ENCODE peak calls at places on chromosomes 4 and X, in seven cellular contexts. O is HFF-Myc, A is nephron progenitor cell, H is upper lobe of right lung, Y is brain microvascular endothelial cell, B is hepatocyte, N is ecto neural progenitor cell. P is an unnamed sample.

GRCh38 chrX:118730500-118731247 is 3.3 kb downstream of the IL13RA1 start:
- DNase-seq in O (peak), A (no peak), H (no peak), Y (peak), B (no peak), N (no peak), P (no peak)

GRCh38 chr4:8373270-8373972 is 67.1 kb downstream of the ACOX3 start:
- DNase-seq in O (no peak), A (no peak), H (peak), Y (no peak), B (no peak), N (no peak), P (no peak)

GRCh38 chr4:184437988-184438774 is 36.2 kb downstream of the IRF2 start:
- DNase-seq in O (no peak), A (no peak), H (no peak), Y (no peak), B (no peak), N (no peak), P (no peak)

GRCh38 chrX:123083924-123084323 is 100.2 kb upstream of the GRIA3 start:
- DNase-seq in O (no peak), A (no peak), H (no peak), Y (peak), B (no peak), N (no peak), P (no peak)

GRCh38 chrX:18828832-18829404 is 121.5 kb downstream of the PPEF1 start:
- DNase-seq in O (no peak), A (no peak), H (no peak), Y (peak), B (peak), N (no peak), P (no peak)

GRCh38 chr4:88522702-88523324 is 763 bp downstream of the PYURF start:
- DNase-seq in O (no peak), A (peak), H (peak), Y (peak), B (peak), N (peak), P (peak)

GRCh38 chrX:140918398-140919043 is 83.9 kb upstream of the SPANXB1 start:
- DNase-seq in O (peak), A (peak), H (no peak), Y (peak), B (peak), N (peak), P (peak)

GRCh38 chrX:24055043-24055356 is 244 bp downstream of the EIF2S3 start:
- DNase-seq in O (no peak), A (no peak), H (no peak), Y (no peak), B (no peak), N (no peak), P (no peak)